ENCODE peak calls at places on chromosomes 16 and 17, in seven cellular contexts. D is GM23338; G is WTC11; M is lower lobe of right lung; N is stimulated activated effector memory CD8-positive, alpha-beta T cell treated with anti-CD3 and anti-CD28 coated beads, Interleukin-12 subunit alpha, Interleukin-12 subunit beta, amount 100 ng/mL, for 72 hours; P is CD8-positive, alpha-beta T cell; V is activated CD8-positive, alpha-beta memory T cell treated with anti-CD3 and anti-CD28 coated beads, Interleukin-2, amount 10 ng/mL, durations not matched to agents 7 days and 5 days. O is an unnamed sample.

GRCh38 chr16:80517846-80518245 is 22.9 kb upstream of the DYNLRB2 start:
- ATAC-seq in D (no peak), G (no peak), M (no peak), N (peak; percentile 72), P (no peak), V (no peak), O (peak; percentile 77)

GRCh38 chr17:71183083-71183697 is 937.6 kb upstream of the SOX9 start:
- ATAC-seq in D (no peak), G (no peak), M (no peak), N (no peak), P (no peak), V (no peak), O (no peak)

GRCh38 chr17:66255112-66255511 is 25.9 kb upstream of the APOH start:
- ATAC-seq in D (peak; percentile 84), G (peak; percentile 75), M (peak; percentile 76), N (peak; percentile 91), P (peak; percentile 91), V (peak; percentile 97), O (peak; percentile 90)

GRCh38 chr16:11422381-11423314 is 77.4 kb downstream of the RMI2 start:
- ATAC-seq in D (no peak), G (no peak), M (no peak), N (no peak), P (no peak), V (no peak), O (no peak)

GRCh38 chr16:89401641-89402445 is 88.5 kb downstream of the ANKRD11 start:
- ATAC-seq in D (no peak), G (no peak), M (no peak), N (no peak), P (no peak), V (no peak), O (no peak)

GRCh38 chr16:392450-393027 is 4.5 kb upstream of the NME4 start:
- ATAC-seq in D (no peak), G (no peak), M (no peak), N (peak; percentile 78), P (no peak), V (no peak), O (peak; percentile 28)

GRCh38 chr17:60106377-60107059 is 27.8 kb upstream of the HEATR6 start:
- ATAC-seq in D (no peak), G (no peak), M (no peak), N (no peak), P (no peak), V (no peak), O (no peak)

GRCh38 chr16:2162676-2163118 is 7.1 kb downstream of the TRAF7 start:
- ATAC-seq in D (no peak), G (no peak), M (no peak), N (no peak), P (no peak), V (no peak), O (peak; percentile 6)

GRCh38 chr16:30063893-30064745 is 1.4 kb upstream of the ALDOA start:
- ATAC-seq in D (peak; percentile 19), G (peak; percentile 33), M (peak; percentile 58), N (peak; percentile 27), P (peak; percentile 11), V (peak; percentile 28), O (peak; percentile 36)

GRCh38 chr17:75091855-75092327 is 4.1 kb downstream of the SLC16A5 start:
- ATAC-seq in D (no peak), G (no peak), M (no peak), N (no peak), P (no peak), V (no peak), O (no peak)

GRCh38 chr17:46818319-46818928 is at the start of gene WNT3:
- ATAC-seq in D (peak; percentile 46), G (peak; percentile 35), M (peak; percentile 39), N (peak; percentile 74), P (peak; percentile 76), V (peak; percentile 71), O (peak; percentile 75)

GRCh38 chr16:55900616-55901393 is 25.6 kb upstream of the CES5A start:
- ATAC-seq in D (no peak), G (no peak), M (peak; percentile 32), N (no peak), P (no peak), V (no peak), O (peak; percentile 61)

GRCh38 chr16:88015806-88016140 is 64.5 kb downstream of the BANP start:
- ATAC-seq in D (no peak), G (no peak), M (no peak), N (no peak), P (no peak), V (no peak), O (no peak)

GRCh38 chr17:58527306-58527705 is 12.9 kb upstream of the MTMR4 start:
- ATAC-seq in D (no peak), G (no peak), M (no peak), N (no peak), P (no peak), V (peak; percentile 30), O (no peak)

GRCh38 chr17:78862073-78863023 is 21.7 kb upstream of the USP36 start:
- ATAC-seq in D (no peak), G (no peak), M (peak; percentile 84), N (no peak), P (no peak), V (no peak), O (no peak)

GRCh38 chr17:61551255-61551742 is 39.7 kb downstream of the NACA2 start:
- ATAC-seq in D (peak; percentile 43), G (peak; percentile 47), M (no peak), N (no peak), P (no peak), V (no peak), O (no peak)

GRCh38 chr17:42180922-42181850 is at the start of gene KCNH4:
- ATAC-seq in D (peak; percentile 36), G (peak; percentile 23), M (peak; percentile 67), N (peak; percentile 69), P (peak; percentile 66), V (peak; percentile 62), O (peak; percentile 60)

GRCh38 chr17:6381052-6381451 is 53.9 kb downstream of the AIPL1 start:
- ATAC-seq in D (no peak), G (no peak), M (no peak), N (no peak), P (no peak), V (no peak), O (no peak)

GRCh38 chr17:56595831-56596740 is 2.6 kb downstream of the NOG start:
- ATAC-seq in D (peak; percentile 4), G (peak; percentile 1), M (no peak), N (no peak), P (no peak), V (no peak), O (peak; percentile 33)

GRCh38 chr16:75053791-75054555 is 55.1 kb downstream of the ZNRF1 start:
- ATAC-seq in D (no peak), G (no peak), M (no peak), N (no peak), P (no peak), V (no peak), O (no peak)

GRCh38 chr16:75565640-75566039 is 539 bp upstream of the GABARAPL2 start:
- ATAC-seq in D (peak; percentile 10), G (peak; percentile 5), M (peak; percentile 23), N (no peak), P (no peak), V (no peak), O (no peak)

GRCh38 chr17:3529817-3530741 is 27.5 kb downstream of the TRPV3 start:
- ATAC-seq in D (peak; percentile 78), G (peak; percentile 75), M (peak; percentile 76), N (no peak), P (no peak), V (no peak), O (no peak)

GRCh38 chr16:79698341-79698753 is 97.8 kb upstream of the MAF start:
- ATAC-seq in D (no peak), G (no peak), M (peak; percentile 54), N (no peak), P (no peak), V (no peak), O (no peak)

GRCh38 chr17:81960130-81960958 is 643 bp downstream of the NOTUM start:
- ATAC-seq in D (peak; percentile 22), G (peak; percentile 19), M (peak; percentile 45), N (peak; percentile 3), P (no peak), V (no peak), O (peak; percentile 15)

GRCh38 chr16:79815049-79815448 is 214.5 kb upstream of the MAF start:
- ATAC-seq in D (no peak), G (no peak), M (no peak), N (no peak), P (no peak), V (no peak), O (no peak)

GRCh38 chr17:14118951-14119350 is 49.6 kb downstream of the COX10 start:
- ATAC-seq in D (no peak), G (no peak), M (no peak), N (peak; percentile 99), P (no peak), V (peak; percentile 88), O (peak; percentile 88)

GRCh38 chr16:1929105-1929504 is 10.9 kb upstream of the HS3ST6 start:
- ATAC-seq in D (peak; percentile 44), G (peak; percentile 54), M (peak; percentile 65), N (peak; percentile 25), P (peak; percentile 12), V (peak; percentile 14), O (peak; percentile 37)

GRCh38 chr17:73142763-73143395 is 21.9 kb upstream of the SSTR2 start:
- ATAC-seq in D (no peak), G (no peak), M (peak; percentile 86), N (peak; percentile 51), P (no peak), V (peak; percentile 45), O (peak; percentile 96)

GRCh38 chr16:87675111-87675510 is 72.8 kb downstream of the JPH3 start:
- ATAC-seq in D (peak; percentile 73), G (peak; percentile 71), M (no peak), N (no peak), P (no peak), V (no peak), O (no peak)

GRCh38 chr17:41772218-41772585 is 14.3 kb downstream of the JUP start:
- ATAC-seq in D (peak; percentile 68), G (peak; percentile 53), M (peak; percentile 84), N (no peak), P (no peak), V (no peak), O (no peak)

GRCh38 chr16:73196670-73197069 is 148.7 kb upstream of the ZFHX3 start:
- ATAC-seq in D (peak; percentile 98), G (peak; percentile 99), M (peak; percentile 95), N (no peak), P (no peak), V (no peak), O (peak; percentile 37)

GRCh38 chr17:12600349-12600748 is 65.3 kb upstream of the MYOCD start:
- ATAC-seq in D (no peak), G (no peak), M (no peak), N (no peak), P (no peak), V (no peak), O (no peak)

GRCh38 chr17:64109400-64109799 is 20.5 kb downstream of the ERN1 start:
- ATAC-seq in D (no peak), G (no peak), M (no peak), N (no peak), P (no peak), V (no peak), O (no peak)

GRCh38 chr17:33115957-33116680 is 124.5 kb downstream of the SPACA3 start:
- ATAC-seq in D (no peak), G (no peak), M (no peak), N (no peak), P (no peak), V (no peak), O (no peak)

GRCh38 chr16:1299012-1299867 is 10.2 kb upstream of the UBE2I start:
- ATAC-seq in D (no peak), G (no peak), M (no peak), N (no peak), P (no peak), V (no peak), O (no peak)

O was measured in activated T-helper 17 cell treated with anti-CD3 and anti-CD28 coated beads, Interleukin-2, amount 50 U/mL, for 72 hours.